ENCODE peak calls at places on chromosome 20, in seven cellular contexts. One of them, this sample, is unnamed.

GRCh38 chr20:56437196-56437960 is 25.3 kb downstream of the CASS4 start:
- DNase-seq in OCI-LY7: no peak
- DNase-seq in progenitor cell of endocrine pancreas: no peak
- DNase-seq in AG04450: no peak
- DNase-seq in ovary: no peak
- DNase-seq in HCT116: no peak
- DNase-seq in D721Med: no peak
- DNase-seq in this sample: no peak

GRCh38 chr20:14955396-14955795 is 618.0 kb upstream of the FLRT3 start:
- DNase-seq in AG04450: no peak
- DNase-seq in OCI-LY7: no peak
- DNase-seq in ovary: no peak
- DNase-seq in HCT116: no peak
- DNase-seq in D721Med: no peak
- DNase-seq in progenitor cell of endocrine pancreas: no peak
- DNase-seq in this sample: no peak

GRCh38 chr20:14481863-14482262 is 144.5 kb upstream of the FLRT3 start:
- DNase-seq in OCI-LY7: no peak
- DNase-seq in D721Med: no peak
- DNase-seq in HCT116: no peak
- DNase-seq in progenitor cell of endocrine pancreas: no peak
- DNase-seq in AG04450: peak
- DNase-seq in ovary: no peak
- DNase-seq in this sample: no peak

GRCh38 chr20:3209023-3209945 is at the start of gene ITPA:
- DNase-seq in AG04450: no peak
- DNase-seq in HCT116: no peak
- DNase-seq in progenitor cell of endocrine pancreas: peak
- DNase-seq in ovary: peak
- DNase-seq in OCI-LY7: peak
- DNase-seq in D721Med: no peak
- DNase-seq in this sample: peak

GRCh38 chr20:57810511-57811372 is 100.9 kb upstream of the PMEPA1 start:
- DNase-seq in HCT116: no peak
- DNase-seq in OCI-LY7: no peak
- DNase-seq in progenitor cell of endocrine pancreas: no peak
- DNase-seq in D721Med: no peak
- DNase-seq in ovary: no peak
- DNase-seq in AG04450: no peak
- DNase-seq in this sample: peak

GRCh38 chr20:37948956-37949355 is 46.0 kb downstream of the VSTM2L start:
- DNase-seq in ovary: no peak
- DNase-seq in HCT116: no peak
- DNase-seq in D721Med: no peak
- DNase-seq in OCI-LY7: no peak
- DNase-seq in progenitor cell of endocrine pancreas: no peak
- DNase-seq in AG04450: no peak
- DNase-seq in this sample: no peak

GRCh38 chr20:51563597-51564332 is 21.2 kb upstream of the NFATC2 start:
- DNase-seq in ovary: peak
- DNase-seq in D721Med: no peak
- DNase-seq in AG04450: peak
- DNase-seq in OCI-LY7: no peak
- DNase-seq in progenitor cell of endocrine pancreas: no peak
- DNase-seq in HCT116: peak
- DNase-seq in this sample: no peak

GRCh38 chr20:10524643-10525042 is 89.5 kb downstream of the SLX4IP start:
- DNase-seq in HCT116: peak
- DNase-seq in ovary: no peak
- DNase-seq in progenitor cell of endocrine pancreas: no peak
- DNase-seq in OCI-LY7: no peak
- DNase-seq in D721Med: no peak
- DNase-seq in AG04450: no peak
- DNase-seq in this sample: no peak

GRCh38 chr20:7790189-7790588 is 150.1 kb downstream of the HAO1 start:
- DNase-seq in ovary: no peak
- DNase-seq in progenitor cell of endocrine pancreas: no peak
- DNase-seq in HCT116: no peak
- DNase-seq in AG04450: no peak
- DNase-seq in D721Med: no peak
- DNase-seq in OCI-LY7: no peak
- DNase-seq in this sample: no peak

GRCh38 chr20:35952480-35953410 is 1.6 kb downstream of the SCAND1 start:
- DNase-seq in OCI-LY7: peak
- DNase-seq in progenitor cell of endocrine pancreas: no peak
- DNase-seq in ovary: no peak
- DNase-seq in D721Med: no peak
- DNase-seq in HCT116: no peak
- DNase-seq in AG04450: peak
- DNase-seq in this sample: no peak

GRCh38 chr20:10581823-10582222 is 92.0 kb downstream of the JAG1 start:
- DNase-seq in progenitor cell of endocrine pancreas: no peak
- DNase-seq in OCI-LY7: no peak
- DNase-seq in ovary: no peak
- DNase-seq in AG04450: no peak
- DNase-seq in D721Med: no peak
- DNase-seq in HCT116: no peak
- DNase-seq in this sample: no peak

GRCh38 chr20:32535316-32535952 is 49.7 kb downstream of the NOL4L start:
- DNase-seq in D721Med: no peak
- DNase-seq in AG04450: no peak
- DNase-seq in ovary: no peak
- DNase-seq in HCT116: no peak
- DNase-seq in progenitor cell of endocrine pancreas: no peak
- DNase-seq in OCI-LY7: peak
- DNase-seq in this sample: peak

GRCh38 chr20:57661201-57662027 is 41.2 kb upstream of the ZBP1 start:
- DNase-seq in OCI-LY7: no peak
- DNase-seq in HCT116: no peak
- DNase-seq in D721Med: no peak
- DNase-seq in progenitor cell of endocrine pancreas: no peak
- DNase-seq in AG04450: no peak
- DNase-seq in ovary: peak
- DNase-seq in this sample: peak

GRCh38 chr20:25521382-25521781 is 63.9 kb downstream of the NINL start:
- DNase-seq in HCT116: no peak
- DNase-seq in progenitor cell of endocrine pancreas: no peak
- DNase-seq in D721Med: no peak
- DNase-seq in ovary: no peak
- DNase-seq in OCI-LY7: no peak
- DNase-seq in AG04450: no peak
- DNase-seq in this sample: no peak

GRCh38 chr20:41462372-41463161 is 95.9 kb upstream of the EMILIN3 start:
- DNase-seq in ovary: no peak
- DNase-seq in D721Med: no peak
- DNase-seq in progenitor cell of endocrine pancreas: no peak
- DNase-seq in AG04450: no peak
- DNase-seq in HCT116: no peak
- DNase-seq in OCI-LY7: no peak
- DNase-seq in this sample: no peak

GRCh38 chr20:50762045-50762422 is 30.7 kb downstream of the PARD6B start:
- DNase-seq in progenitor cell of endocrine pancreas: no peak
- DNase-seq in ovary: no peak
- DNase-seq in AG04450: no peak
- DNase-seq in D721Med: no peak
- DNase-seq in OCI-LY7: no peak
- DNase-seq in HCT116: no peak
- DNase-seq in this sample: peak

GRCh38 chr20:4875578-4876067 is 125.7 kb downstream of the SLC23A2 start:
- DNase-seq in ovary: no peak
- DNase-seq in AG04450: no peak
- DNase-seq in D721Med: no peak
- DNase-seq in OCI-LY7: peak
- DNase-seq in HCT116: no peak
- DNase-seq in progenitor cell of endocrine pancreas: no peak
- DNase-seq in this sample: no peak

GRCh38 chr20:329851-330232 is 4.5 kb downstream of the SOX12 start:
- DNase-seq in OCI-LY7: no peak
- DNase-seq in HCT116: no peak
- DNase-seq in progenitor cell of endocrine pancreas: no peak
- DNase-seq in AG04450: no peak
- DNase-seq in ovary: no peak
- DNase-seq in D721Med: no peak
- DNase-seq in this sample: no peak

GRCh38 chr20:41618807-41619294 is 674 bp upstream of the CHD6 start:
- DNase-seq in OCI-LY7: no peak
- DNase-seq in HCT116: no peak
- DNase-seq in D721Med: no peak
- DNase-seq in ovary: no peak
- DNase-seq in progenitor cell of endocrine pancreas: no peak
- DNase-seq in AG04450: no peak
- DNase-seq in this sample: no peak

GRCh38 chr20:48822879-48823385 is 4.9 kb downstream of the PREX1 start:
- DNase-seq in ovary: no peak
- DNase-seq in progenitor cell of endocrine pancreas: no peak
- DNase-seq in D721Med: no peak
- DNase-seq in HCT116: no peak
- DNase-seq in OCI-LY7: no peak
- DNase-seq in AG04450: no peak
- DNase-seq in this sample: no peak

GRCh38 chr20:57091748-57092111 is 174.7 kb downstream of the BMP7 start:
- DNase-seq in OCI-LY7: no peak
- DNase-seq in progenitor cell of endocrine pancreas: no peak
- DNase-seq in D721Med: no peak
- DNase-seq in HCT116: no peak
- DNase-seq in AG04450: no peak
- DNase-seq in ovary: no peak
- DNase-seq in this sample: no peak

GRCh38 chr20:17758010-17758409 is 58.2 kb downstream of the BANF2 start:
- DNase-seq in D721Med: no peak
- DNase-seq in HCT116: no peak
- DNase-seq in progenitor cell of endocrine pancreas: no peak
- DNase-seq in OCI-LY7: no peak
- DNase-seq in ovary: no peak
- DNase-seq in AG04450: no peak
- DNase-seq in this sample: no peak
- TF ChIP-seq CTCF in D721Med: no peak
- TF ChIP-seq CTCF in HCT116: no peak
- TF ChIP-seq CTCF in progenitor cell of endocrine pancreas: no peak
- TF ChIP-seq CTCF in OCI-LY7: no peak
- TF ChIP-seq CTCF in ovary: no peak
- TF ChIP-seq CTCF in AG04450: no peak
- TF ChIP-seq CTCF in this sample: no peak

GRCh38 chr20:62420846-62421715 is 6.3 kb downstream of the RBBP8NL start:
- DNase-seq in HCT116: no peak
- DNase-seq in OCI-LY7: no peak
- DNase-seq in AG04450: no peak
- DNase-seq in progenitor cell of endocrine pancreas: no peak
- DNase-seq in ovary: no peak
- DNase-seq in D721Med: no peak
- DNase-seq in this sample: no peak
- TF ChIP-seq CTCF in HCT116: no peak
- TF ChIP-seq CTCF in OCI-LY7: no peak
- TF ChIP-seq CTCF in AG04450: no peak
- TF ChIP-seq CTCF in progenitor cell of endocrine pancreas: no peak
- TF ChIP-seq CTCF in ovary: no peak
- TF ChIP-seq CTCF in D721Med: no peak
- TF ChIP-seq CTCF in this sample: no peak

GRCh38 chr20:62640870-62641748 is 1.2 kb upstream of the SLCO4A1 start:
- DNase-seq in ovary: no peak
- DNase-seq in AG04450: no peak
- DNase-seq in progenitor cell of endocrine pancreas: no peak
- DNase-seq in HCT116: no peak
- DNase-seq in OCI-LY7: no peak
- DNase-seq in D721Med: no peak
- DNase-seq in this sample: no peak

GRCh38 chr20:62638055-62638570 is 4.2 kb upstream of the SLCO4A1 start:
- DNase-seq in D721Med: no peak
- DNase-seq in progenitor cell of endocrine pancreas: no peak
- DNase-seq in AG04450: no peak
- DNase-seq in OCI-LY7: no peak
- DNase-seq in ovary: no peak
- DNase-seq in HCT116: no peak
- DNase-seq in this sample: no peak

GRCh38 chr20:62637521-62638054 is 4.7 kb upstream of the SLCO4A1 start:
- DNase-seq in OCI-LY7: no peak
- DNase-seq in D721Med: no peak
- DNase-seq in HCT116: no peak
- DNase-seq in progenitor cell of endocrine pancreas: no peak
- DNase-seq in ovary: no peak
- DNase-seq in AG04450: no peak
- DNase-seq in this sample: peak

GRCh38 chr20:62638680-62639406 is 3.5 kb upstream of the SLCO4A1 start:
- DNase-seq in HCT116: no peak
- DNase-seq in AG04450: no peak
- DNase-seq in D721Med: no peak
- DNase-seq in ovary: no peak
- DNase-seq in progenitor cell of endocrine pancreas: no peak
- DNase-seq in OCI-LY7: no peak
- DNase-seq in this sample: no peak

DNA sequence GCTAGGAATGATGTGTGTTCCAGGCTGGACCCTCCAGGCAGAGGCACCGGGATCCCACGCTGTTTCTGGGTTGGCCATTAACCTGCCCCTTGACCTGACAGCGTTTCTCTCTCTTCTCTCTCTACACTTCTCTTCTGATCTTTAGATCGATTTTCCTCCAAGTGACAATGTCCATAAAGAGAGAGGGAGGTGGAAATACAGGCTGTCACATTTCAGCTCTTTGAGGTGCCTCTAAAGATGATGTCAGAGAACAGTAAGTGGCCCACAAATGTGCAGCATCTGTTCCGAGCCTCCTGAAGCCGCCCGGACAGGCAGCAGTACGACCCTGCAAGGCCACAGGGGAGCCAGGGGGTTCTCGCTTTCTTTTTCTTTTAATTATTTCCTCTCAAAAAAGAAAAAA is 2.5 kb upstream of the SLCO4A1 start:
- DNase-seq in ovary: no peak
- DNase-seq in HCT116: no peak
- DNase-seq in AG04450: no peak
- DNase-seq in D721Med: no peak
- DNase-seq in progenitor cell of endocrine pancreas: no peak
- DNase-seq in OCI-LY7: no peak
- DNase-seq in this sample: no peak
- TF ChIP-seq CTCF in ovary: no peak
- TF ChIP-seq CTCF in HCT116: no peak
- TF ChIP-seq CTCF in AG04450: no peak
- TF ChIP-seq CTCF in D721Med: no peak
- TF ChIP-seq CTCF in progenitor cell of endocrine pancreas: no peak
- TF ChIP-seq CTCF in OCI-LY7: no peak
- TF ChIP-seq CTCF in this sample: no peak

DNA sequence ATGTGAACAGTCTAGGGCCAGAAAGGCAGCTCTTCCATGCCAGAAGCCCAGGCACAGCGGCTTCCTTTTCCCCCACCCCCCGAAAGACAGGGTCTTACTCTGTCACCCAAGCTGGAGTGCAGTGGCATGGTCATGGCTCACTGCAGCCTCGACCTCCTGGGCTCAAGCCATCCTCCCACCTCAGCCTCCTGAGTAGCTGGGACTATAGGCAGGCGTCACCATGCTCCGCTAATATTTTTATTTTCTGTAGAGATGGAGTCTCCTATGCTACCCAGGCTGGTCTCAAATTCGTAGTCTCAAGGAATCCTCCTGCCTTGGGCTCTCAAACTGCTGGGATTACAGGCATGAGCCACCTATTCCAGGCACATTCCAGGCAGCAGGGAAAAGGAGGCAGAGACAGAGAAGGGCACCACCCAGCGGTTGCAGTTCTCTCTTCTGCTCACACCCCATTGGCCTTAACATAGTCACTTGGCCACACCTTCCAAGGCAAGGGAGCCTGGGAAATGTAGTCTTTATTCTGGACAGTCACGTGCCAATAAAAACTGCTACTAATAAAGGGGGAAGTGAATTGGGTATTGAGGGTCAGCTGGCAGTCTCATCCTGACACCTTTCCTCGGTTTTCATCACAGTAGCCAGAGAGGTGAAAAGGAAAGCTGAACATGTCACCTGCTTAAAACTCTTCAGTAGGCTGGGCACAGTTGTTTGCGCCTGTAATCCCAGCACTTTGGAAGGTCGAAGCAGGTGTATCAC is 205.9 kb downstream of the ZMYND8 start:
- DNase-seq in HCT116: peak
- DNase-seq in AG04450: no peak
- DNase-seq in ovary: no peak
- DNase-seq in progenitor cell of endocrine pancreas: peak
- DNase-seq in D721Med: peak
- DNase-seq in OCI-LY7: peak
- DNase-seq in this sample: no peak
- TF ChIP-seq CTCF in HCT116: peak
- TF ChIP-seq CTCF in AG04450: peak
- TF ChIP-seq CTCF in ovary: no peak
- TF ChIP-seq CTCF in progenitor cell of endocrine pancreas: peak
- TF ChIP-seq CTCF in D721Med: peak
- TF ChIP-seq CTCF in OCI-LY7: peak
- TF ChIP-seq CTCF in this sample: peak